ENCODE peak calls at places on chromosomes 16 and 17, in four cellular contexts. I is heart left ventricle, S is PC-3, Y is IMR-90. U is an unnamed sample. For H3K4me1, the result is how much of the 10 kb centered on the place peaks cover.

GRCh38 chr16:86630471-86630870 is 52.1 kb downstream of the FOXL1 start:
- DNase-seq in Y (peak), I (peak), S (peak), U (no peak)

GRCh38 chr17:79777844-79778503 is at the start of gene CBX2:
- DNase-seq in I (peak), Y (peak), S (peak), U (peak)

GRCh38 chr16:27429981-27430441 is 28.0 kb downstream of the IL21R start:
- DNase-seq in S (no peak), Y (no peak), I (peak), U (no peak)

GRCh38 chr17:72205801-72206200 is 85.0 kb downstream of the SOX9 start:
- DNase-seq in S (no peak), Y (no peak), I (no peak), U (no peak)

GRCh38 chr17:46144246-46144645 is 49.0 kb downstream of the KANSL1 start:
- DNase-seq in S (no peak), Y (no peak), I (no peak), U (no peak)

GRCh38 chr17:69269174-69269998 is 40.8 kb upstream of the ABCA10 start:
- DNase-seq in I (no peak), Y (peak), S (peak), U (peak)

GRCh38 chr17:8175795-8176196 is 384 bp downstream of the TMEM107 start:
- DNase-seq in S (no peak), I (no peak), Y (no peak), U (no peak)

GRCh38 chr17:37446027-37446426 is 39.3 kb downstream of the TADA2A start:
- DNase-seq in S (peak), Y (no peak), I (no peak), U (no peak)

GRCh38 chr17:63378411-63379076 is 67.6 kb downstream of the CYB561 start:
- DNase-seq in Y (no peak), I (no peak), S (no peak), U (no peak)

GRCh38 chr17:20896153-20896649 is 146.6 kb downstream of the USP22 start:
- DNase-seq in I (peak), Y (peak), S (no peak), U (peak)

GRCh38 chr16:10827691-10828341 is 9.2 kb upstream of the TVP23A start:
- DNase-seq in I (peak), S (peak), Y (peak), U (peak)

GRCh38 chr16:8935989-8936388 is 27.7 kb downstream of the USP7 start:
- DNase-seq in Y (no peak), I (no peak), S (no peak), U (no peak)

GRCh38 chr16:76511203-76511602 is 234.0 kb downstream of the CNTNAP4 start:
- DNase-seq in S (no peak), I (no peak), Y (no peak), U (no peak)

GRCh38 chr17:34364741-34365140 is 1.7 kb upstream of the CCL1 start:
- DNase-seq in S (no peak), I (no peak), Y (no peak), U (no peak)

GRCh38 chr17:48215583-48216139 is 108.1 kb downstream of the SNX11 start:
- DNase-seq in I (no peak), Y (peak), S (peak), U (no peak)

GRCh38 chr17:57271821-57272220 is 15.5 kb downstream of the MSI2 start:
- DNase-seq in I (no peak), S (no peak), Y (no peak), U (no peak)
- H3K4me1 ChIP-seq in I (under half), S (under half), Y (under half), U (under half)

GRCh38 chr17:1371893-1372590 is 28.0 kb downstream of the YWHAE start:
- DNase-seq in Y (no peak), S (no peak), I (no peak), U (no peak)

GRCh38 chr17:1372618-1373017 is 27.4 kb downstream of the YWHAE start:
- DNase-seq in S (no peak), Y (no peak), I (no peak), U (no peak)

GRCh38 chr17:1374426-1375177 is 25.4 kb downstream of the YWHAE start:
- DNase-seq in S (no peak), Y (no peak), I (no peak), U (no peak)

GRCh38 chr17:1375615-1376014 is 24.4 kb downstream of the YWHAE start:
- DNase-seq in I (no peak), Y (no peak), S (no peak), U (no peak)

GRCh38 chr17:1373710-1374237 is 26.2 kb downstream of the YWHAE start:
- DNase-seq in I (no peak), S (no peak), Y (no peak), U (no peak)
- H3K4me3 ChIP-seq in I (no peak), S (no peak), Y (no peak), U (no peak)

GRCh38 chr17:64503821-64504768 is 2.0 kb downstream of the DDX5 start:
- DNase-seq in I (no peak), S (no peak), Y (no peak), U (no peak)
- H3K27ac ChIP-seq in I (peak), S (no peak), Y (no peak), U (no peak)

GRCh38 chr16:68074850-68075249 is 10.3 kb upstream of the NFATC3 start:
- DNase-seq in I (no peak), S (no peak), Y (no peak), U (no peak)

GRCh38 chr16:68077866-68078725 is 7.1 kb upstream of the NFATC3 start:
- DNase-seq in S (no peak), Y (no peak), I (no peak), U (no peak)

GRCh38 chr16:68075980-68076379 is 9.2 kb upstream of the NFATC3 start:
- DNase-seq in Y (no peak), I (peak), S (no peak), U (no peak)

GRCh38 chr16:68078726-68079615 is 6.2 kb upstream of the NFATC3 start:
- DNase-seq in S (no peak), Y (no peak), I (no peak), U (no peak)

GRCh38 chr16:68076560-68076959 is 8.6 kb upstream of the NFATC3 start:
- DNase-seq in S (no peak), Y (no peak), I (peak), U (no peak)
- H3K4me1 ChIP-seq in S (under half), Y (under half), I (under half), U (under half)

GRCh38 chr16:31477220-31478216 is 5.4 kb upstream of the SLC5A2 start:
- DNase-seq in S (no peak), I (no peak), Y (no peak), U (no peak)

GRCh38 chr16:31475949-31476304 is 4.0 kb downstream of the TGFB1I1 start:
- DNase-seq in Y (no peak), I (no peak), S (no peak), U (no peak)

GRCh38 chr16:31474173-31474714 is 2.3 kb downstream of the TGFB1I1 start:
- DNase-seq in Y (peak), S (no peak), I (no peak), U (no peak)

GRCh38 chr16:31474778-31475738 is 3.1 kb downstream of the TGFB1I1 start:
- DNase-seq in I (no peak), S (no peak), Y (no peak), U (no peak)

GRCh38 chr16:31476305-31477219 is 4.6 kb downstream of the TGFB1I1 start:
- DNase-seq in I (peak), S (no peak), Y (no peak), U (peak)
- H3K4me3 ChIP-seq in I (no peak), S (no peak), Y (no peak), U (peak)

GRCh38 chr17:78284146-78284545 is 52.7 kb downstream of the TMEM235 start:
- DNase-seq in S (no peak), I (no peak), Y (peak), U (no peak)
- H3K27ac ChIP-seq in S (no peak), I (no peak), Y (no peak), U (no peak)

GRCh38 chr16:89221604-89222003 is 4.1 kb downstream of the ZNF778 start:
- DNase-seq in Y (no peak), S (no peak), I (no peak), U (no peak)
- H3K4me1 ChIP-seq in Y (under half), S (under half), I (under half), U (under half)

U was measured in heart right ventricle.